ENCODE peak calls at places on chromosome 7, in six cellular contexts. One of them, this sample, is unnamed.

GRCh38 chr7:111911166-111911961 is 294.8 kb downstream of the DOCK4 start:
- ATAC-seq in gastroesophageal sphincter: no peak
- ATAC-seq in stimulated activated effector memory CD8-positive, alpha-beta T cell treated with anti-CD3 and anti-CD28 coated beads, Interleukin-12 subunit alpha, Interleukin-12 subunit beta, amount 100 ng/mL, for 72 hours: no peak
- ATAC-seq in GM12878: no peak
- ATAC-seq in activated CD8-positive, alpha-beta T cell treated with anti-CD3 and anti-CD28 coated beads for 36 hours: no peak
- ATAC-seq in A549: no peak
- ATAC-seq in this sample: no peak

GRCh38 chr7:107027208-107027607 is 17.3 kb upstream of the PRKAR2B start:
- ATAC-seq in A549: no peak
- ATAC-seq in stimulated activated effector memory CD8-positive, alpha-beta T cell treated with anti-CD3 and anti-CD28 coated beads, Interleukin-12 subunit alpha, Interleukin-12 subunit beta, amount 100 ng/mL, for 72 hours: no peak
- ATAC-seq in GM12878: no peak
- ATAC-seq in activated CD8-positive, alpha-beta T cell treated with anti-CD3 and anti-CD28 coated beads for 36 hours: no peak
- ATAC-seq in gastroesophageal sphincter: no peak
- ATAC-seq in this sample: no peak

GRCh38 chr7:27202018-27202740 is 2.3 kb upstream of the HOXA13 start:
- ATAC-seq in GM12878: no peak
- ATAC-seq in gastroesophageal sphincter: no peak
- ATAC-seq in A549: no peak
- ATAC-seq in activated CD8-positive, alpha-beta T cell treated with anti-CD3 and anti-CD28 coated beads for 36 hours: no peak
- ATAC-seq in stimulated activated effector memory CD8-positive, alpha-beta T cell treated with anti-CD3 and anti-CD28 coated beads, Interleukin-12 subunit alpha, Interleukin-12 subunit beta, amount 100 ng/mL, for 72 hours: no peak
- ATAC-seq in this sample: no peak

GRCh38 chr7:47460251-47460989 is 121.5 kb downstream of the TNS3 start:
- ATAC-seq in stimulated activated effector memory CD8-positive, alpha-beta T cell treated with anti-CD3 and anti-CD28 coated beads, Interleukin-12 subunit alpha, Interleukin-12 subunit beta, amount 100 ng/mL, for 72 hours: no peak
- ATAC-seq in gastroesophageal sphincter: peak
- ATAC-seq in activated CD8-positive, alpha-beta T cell treated with anti-CD3 and anti-CD28 coated beads for 36 hours: no peak
- ATAC-seq in A549: no peak
- ATAC-seq in GM12878: no peak
- ATAC-seq in this sample: no peak

GRCh38 chr7:27576360-27576944 is 86.2 kb downstream of the HIBADH start:
- ATAC-seq in stimulated activated effector memory CD8-positive, alpha-beta T cell treated with anti-CD3 and anti-CD28 coated beads, Interleukin-12 subunit alpha, Interleukin-12 subunit beta, amount 100 ng/mL, for 72 hours: no peak
- ATAC-seq in A549: peak
- ATAC-seq in GM12878: peak
- ATAC-seq in activated CD8-positive, alpha-beta T cell treated with anti-CD3 and anti-CD28 coated beads for 36 hours: no peak
- ATAC-seq in gastroesophageal sphincter: no peak
- ATAC-seq in this sample: no peak

GRCh38 chr7:14420768-14421167 is 431.3 kb upstream of the ETV1 start:
- ATAC-seq in gastroesophageal sphincter: no peak
- ATAC-seq in stimulated activated effector memory CD8-positive, alpha-beta T cell treated with anti-CD3 and anti-CD28 coated beads, Interleukin-12 subunit alpha, Interleukin-12 subunit beta, amount 100 ng/mL, for 72 hours: no peak
- ATAC-seq in GM12878: peak
- ATAC-seq in A549: no peak
- ATAC-seq in activated CD8-positive, alpha-beta T cell treated with anti-CD3 and anti-CD28 coated beads for 36 hours: no peak
- ATAC-seq in this sample: no peak

GRCh38 chr7:66720571-66720970 is 20.0 kb upstream of the RABGEF1 start:
- ATAC-seq in A549: no peak
- ATAC-seq in stimulated activated effector memory CD8-positive, alpha-beta T cell treated with anti-CD3 and anti-CD28 coated beads, Interleukin-12 subunit alpha, Interleukin-12 subunit beta, amount 100 ng/mL, for 72 hours: no peak
- ATAC-seq in activated CD8-positive, alpha-beta T cell treated with anti-CD3 and anti-CD28 coated beads for 36 hours: no peak
- ATAC-seq in GM12878: no peak
- ATAC-seq in gastroesophageal sphincter: no peak
- ATAC-seq in this sample: no peak

GRCh38 chr7:70838292-70838907 is 293.5 kb upstream of the GALNT17 start:
- ATAC-seq in activated CD8-positive, alpha-beta T cell treated with anti-CD3 and anti-CD28 coated beads for 36 hours: no peak
- ATAC-seq in gastroesophageal sphincter: no peak
- ATAC-seq in stimulated activated effector memory CD8-positive, alpha-beta T cell treated with anti-CD3 and anti-CD28 coated beads, Interleukin-12 subunit alpha, Interleukin-12 subunit beta, amount 100 ng/mL, for 72 hours: no peak
- ATAC-seq in GM12878: no peak
- ATAC-seq in A549: no peak
- ATAC-seq in this sample: no peak

GRCh38 chr7:27945356-27945755 is 205.4 kb downstream of the TAX1BP1 start:
- ATAC-seq in activated CD8-positive, alpha-beta T cell treated with anti-CD3 and anti-CD28 coated beads for 36 hours: no peak
- ATAC-seq in stimulated activated effector memory CD8-positive, alpha-beta T cell treated with anti-CD3 and anti-CD28 coated beads, Interleukin-12 subunit alpha, Interleukin-12 subunit beta, amount 100 ng/mL, for 72 hours: no peak
- ATAC-seq in A549: no peak
- ATAC-seq in GM12878: no peak
- ATAC-seq in gastroesophageal sphincter: no peak
- ATAC-seq in this sample: no peak

GRCh38 chr7:101770466-101770865 is 47.0 kb upstream of the CUX1 start:
- ATAC-seq in activated CD8-positive, alpha-beta T cell treated with anti-CD3 and anti-CD28 coated beads for 36 hours: no peak
- ATAC-seq in GM12878: no peak
- ATAC-seq in gastroesophageal sphincter: no peak
- ATAC-seq in stimulated activated effector memory CD8-positive, alpha-beta T cell treated with anti-CD3 and anti-CD28 coated beads, Interleukin-12 subunit alpha, Interleukin-12 subunit beta, amount 100 ng/mL, for 72 hours: no peak
- ATAC-seq in A549: no peak
- ATAC-seq in this sample: no peak

GRCh38 chr7:92423646-92424045 is 23.6 kb upstream of the GATAD1 start:
- ATAC-seq in A549: no peak
- ATAC-seq in stimulated activated effector memory CD8-positive, alpha-beta T cell treated with anti-CD3 and anti-CD28 coated beads, Interleukin-12 subunit alpha, Interleukin-12 subunit beta, amount 100 ng/mL, for 72 hours: peak
- ATAC-seq in gastroesophageal sphincter: no peak
- ATAC-seq in GM12878: peak
- ATAC-seq in activated CD8-positive, alpha-beta T cell treated with anti-CD3 and anti-CD28 coated beads for 36 hours: no peak
- ATAC-seq in this sample: no peak

GRCh38 chr7:155198901-155199845 is 98.5 kb upstream of the INSIG1 start:
- ATAC-seq in GM12878: peak
- ATAC-seq in stimulated activated effector memory CD8-positive, alpha-beta T cell treated with anti-CD3 and anti-CD28 coated beads, Interleukin-12 subunit alpha, Interleukin-12 subunit beta, amount 100 ng/mL, for 72 hours: peak
- ATAC-seq in activated CD8-positive, alpha-beta T cell treated with anti-CD3 and anti-CD28 coated beads for 36 hours: peak
- ATAC-seq in gastroesophageal sphincter: no peak
- ATAC-seq in A549: peak
- ATAC-seq in this sample: peak

GRCh38 chr7:143285454-143285756 is 647 bp downstream of the TMEM139 start:
- ATAC-seq in GM12878: no peak
- ATAC-seq in stimulated activated effector memory CD8-positive, alpha-beta T cell treated with anti-CD3 and anti-CD28 coated beads, Interleukin-12 subunit alpha, Interleukin-12 subunit beta, amount 100 ng/mL, for 72 hours: no peak
- ATAC-seq in activated CD8-positive, alpha-beta T cell treated with anti-CD3 and anti-CD28 coated beads for 36 hours: no peak
- ATAC-seq in gastroesophageal sphincter: no peak
- ATAC-seq in A549: peak
- ATAC-seq in this sample: no peak

GRCh38 chr7:100160067-100160466 is 1.5 kb upstream of the TRAPPC14 start:
- ATAC-seq in activated CD8-positive, alpha-beta T cell treated with anti-CD3 and anti-CD28 coated beads for 36 hours: no peak
- ATAC-seq in A549: no peak
- ATAC-seq in gastroesophageal sphincter: no peak
- ATAC-seq in stimulated activated effector memory CD8-positive, alpha-beta T cell treated with anti-CD3 and anti-CD28 coated beads, Interleukin-12 subunit alpha, Interleukin-12 subunit beta, amount 100 ng/mL, for 72 hours: no peak
- ATAC-seq in GM12878: no peak
- ATAC-seq in this sample: no peak

GRCh38 chr7:140074780-140075179 is 12.0 kb upstream of the PARP12 start:
- ATAC-seq in stimulated activated effector memory CD8-positive, alpha-beta T cell treated with anti-CD3 and anti-CD28 coated beads, Interleukin-12 subunit alpha, Interleukin-12 subunit beta, amount 100 ng/mL, for 72 hours: no peak
- ATAC-seq in activated CD8-positive, alpha-beta T cell treated with anti-CD3 and anti-CD28 coated beads for 36 hours: no peak
- ATAC-seq in gastroesophageal sphincter: no peak
- ATAC-seq in A549: no peak
- ATAC-seq in GM12878: no peak
- ATAC-seq in this sample: no peak

GRCh38 chr7:135283959-135284638 is 50.5 kb downstream of the STRA8 start:
- ATAC-seq in A549: no peak
- ATAC-seq in activated CD8-positive, alpha-beta T cell treated with anti-CD3 and anti-CD28 coated beads for 36 hours: no peak
- ATAC-seq in GM12878: no peak
- ATAC-seq in stimulated activated effector memory CD8-positive, alpha-beta T cell treated with anti-CD3 and anti-CD28 coated beads, Interleukin-12 subunit alpha, Interleukin-12 subunit beta, amount 100 ng/mL, for 72 hours: no peak
- ATAC-seq in gastroesophageal sphincter: no peak
- ATAC-seq in this sample: no peak

GRCh38 chr7:152342796-152343195 is 93.0 kb downstream of the KMT2C start:
- ATAC-seq in A549: no peak
- ATAC-seq in GM12878: no peak
- ATAC-seq in stimulated activated effector memory CD8-positive, alpha-beta T cell treated with anti-CD3 and anti-CD28 coated beads, Interleukin-12 subunit alpha, Interleukin-12 subunit beta, amount 100 ng/mL, for 72 hours: no peak
- ATAC-seq in activated CD8-positive, alpha-beta T cell treated with anti-CD3 and anti-CD28 coated beads for 36 hours: no peak
- ATAC-seq in gastroesophageal sphincter: no peak
- ATAC-seq in this sample: no peak

GRCh38 chr7:93973134-93973533 is 31.0 kb downstream of the BET1 start:
- ATAC-seq in GM12878: no peak
- ATAC-seq in activated CD8-positive, alpha-beta T cell treated with anti-CD3 and anti-CD28 coated beads for 36 hours: no peak
- ATAC-seq in gastroesophageal sphincter: no peak
- ATAC-seq in stimulated activated effector memory CD8-positive, alpha-beta T cell treated with anti-CD3 and anti-CD28 coated beads, Interleukin-12 subunit alpha, Interleukin-12 subunit beta, amount 100 ng/mL, for 72 hours: no peak
- ATAC-seq in A549: no peak
- ATAC-seq in this sample: no peak

GRCh38 chr7:148275359-148275890 is 315.1 kb upstream of the C7orf33 start:
- ATAC-seq in gastroesophageal sphincter: no peak
- ATAC-seq in GM12878: no peak
- ATAC-seq in activated CD8-positive, alpha-beta T cell treated with anti-CD3 and anti-CD28 coated beads for 36 hours: no peak
- ATAC-seq in A549: no peak
- ATAC-seq in stimulated activated effector memory CD8-positive, alpha-beta T cell treated with anti-CD3 and anti-CD28 coated beads, Interleukin-12 subunit alpha, Interleukin-12 subunit beta, amount 100 ng/mL, for 72 hours: no peak
- ATAC-seq in this sample: no peak

GRCh38 chr7:80499350-80499955 is 12.4 kb downstream of the GNAT3 start:
- ATAC-seq in activated CD8-positive, alpha-beta T cell treated with anti-CD3 and anti-CD28 coated beads for 36 hours: no peak
- ATAC-seq in A549: peak
- ATAC-seq in GM12878: no peak
- ATAC-seq in gastroesophageal sphincter: peak
- ATAC-seq in stimulated activated effector memory CD8-positive, alpha-beta T cell treated with anti-CD3 and anti-CD28 coated beads, Interleukin-12 subunit alpha, Interleukin-12 subunit beta, amount 100 ng/mL, for 72 hours: no peak
- ATAC-seq in this sample: no peak

GRCh38 chr7:112080441-112080840 is 125.8 kb downstream of the DOCK4 start:
- ATAC-seq in GM12878: peak
- ATAC-seq in activated CD8-positive, alpha-beta T cell treated with anti-CD3 and anti-CD28 coated beads for 36 hours: no peak
- ATAC-seq in gastroesophageal sphincter: peak
- ATAC-seq in stimulated activated effector memory CD8-positive, alpha-beta T cell treated with anti-CD3 and anti-CD28 coated beads, Interleukin-12 subunit alpha, Interleukin-12 subunit beta, amount 100 ng/mL, for 72 hours: peak
- ATAC-seq in A549: peak
- ATAC-seq in this sample: peak

GRCh38 chr7:112649560-112649959 is 140.6 kb downstream of the TMEM168 start:
- ATAC-seq in activated CD8-positive, alpha-beta T cell treated with anti-CD3 and anti-CD28 coated beads for 36 hours: no peak
- ATAC-seq in A549: no peak
- ATAC-seq in GM12878: no peak
- ATAC-seq in stimulated activated effector memory CD8-positive, alpha-beta T cell treated with anti-CD3 and anti-CD28 coated beads, Interleukin-12 subunit alpha, Interleukin-12 subunit beta, amount 100 ng/mL, for 72 hours: no peak
- ATAC-seq in gastroesophageal sphincter: no peak
- ATAC-seq in this sample: no peak

GRCh38 chr7:105224884-105225651 is 163.7 kb downstream of the SRPK2 start:
- ATAC-seq in A549: peak
- ATAC-seq in gastroesophageal sphincter: peak
- ATAC-seq in GM12878: peak
- ATAC-seq in stimulated activated effector memory CD8-positive, alpha-beta T cell treated with anti-CD3 and anti-CD28 coated beads, Interleukin-12 subunit alpha, Interleukin-12 subunit beta, amount 100 ng/mL, for 72 hours: peak
- ATAC-seq in activated CD8-positive, alpha-beta T cell treated with anti-CD3 and anti-CD28 coated beads for 36 hours: peak
- ATAC-seq in this sample: peak

GRCh38 chr7:47435889-47436312 is 146.0 kb downstream of the TNS3 start:
- ATAC-seq in A549: peak
- ATAC-seq in activated CD8-positive, alpha-beta T cell treated with anti-CD3 and anti-CD28 coated beads for 36 hours: no peak
- ATAC-seq in gastroesophageal sphincter: peak
- ATAC-seq in GM12878: peak
- ATAC-seq in stimulated activated effector memory CD8-positive, alpha-beta T cell treated with anti-CD3 and anti-CD28 coated beads, Interleukin-12 subunit alpha, Interleukin-12 subunit beta, amount 100 ng/mL, for 72 hours: no peak
- ATAC-seq in this sample: peak

GRCh38 chr7:140454657-140455015 is 24.7 kb downstream of the MKRN1 start:
- ATAC-seq in activated CD8-positive, alpha-beta T cell treated with anti-CD3 and anti-CD28 coated beads for 36 hours: no peak
- ATAC-seq in A549: no peak
- ATAC-seq in gastroesophageal sphincter: no peak
- ATAC-seq in GM12878: no peak
- ATAC-seq in stimulated activated effector memory CD8-positive, alpha-beta T cell treated with anti-CD3 and anti-CD28 coated beads, Interleukin-12 subunit alpha, Interleukin-12 subunit beta, amount 100 ng/mL, for 72 hours: peak
- ATAC-seq in this sample: no peak

GRCh38 chr7:50307368-50308012 is 3.0 kb downstream of the IKZF1 start:
- ATAC-seq in GM12878: peak
- ATAC-seq in stimulated activated effector memory CD8-positive, alpha-beta T cell treated with anti-CD3 and anti-CD28 coated beads, Interleukin-12 subunit alpha, Interleukin-12 subunit beta, amount 100 ng/mL, for 72 hours: peak
- ATAC-seq in activated CD8-positive, alpha-beta T cell treated with anti-CD3 and anti-CD28 coated beads for 36 hours: peak
- ATAC-seq in A549: no peak
- ATAC-seq in gastroesophageal sphincter: no peak
- ATAC-seq in this sample: peak

GRCh38 chr7:152522551-152522950 is 86.7 kb upstream of the KMT2C start:
- ATAC-seq in GM12878: no peak
- ATAC-seq in A549: no peak
- ATAC-seq in activated CD8-positive, alpha-beta T cell treated with anti-CD3 and anti-CD28 coated beads for 36 hours: no peak
- ATAC-seq in stimulated activated effector memory CD8-positive, alpha-beta T cell treated with anti-CD3 and anti-CD28 coated beads, Interleukin-12 subunit alpha, Interleukin-12 subunit beta, amount 100 ng/mL, for 72 hours: no peak
- ATAC-seq in gastroesophageal sphincter: no peak
- ATAC-seq in this sample: no peak

GRCh38 chr7:17774248-17774647 is 166.0 kb downstream of the SNX13 start:
- ATAC-seq in activated CD8-positive, alpha-beta T cell treated with anti-CD3 and anti-CD28 coated beads for 36 hours: no peak
- ATAC-seq in stimulated activated effector memory CD8-positive, alpha-beta T cell treated with anti-CD3 and anti-CD28 coated beads, Interleukin-12 subunit alpha, Interleukin-12 subunit beta, amount 100 ng/mL, for 72 hours: peak
- ATAC-seq in A549: peak
- ATAC-seq in GM12878: peak
- ATAC-seq in gastroesophageal sphincter: no peak
- ATAC-seq in this sample: no peak

GRCh38 chr7:28755255-28755654 is 202.9 kb downstream of the TRIL start:
- ATAC-seq in stimulated activated effector memory CD8-positive, alpha-beta T cell treated with anti-CD3 and anti-CD28 coated beads, Interleukin-12 subunit alpha, Interleukin-12 subunit beta, amount 100 ng/mL, for 72 hours: no peak
- ATAC-seq in GM12878: no peak
- ATAC-seq in activated CD8-positive, alpha-beta T cell treated with anti-CD3 and anti-CD28 coated beads for 36 hours: no peak
- ATAC-seq in A549: no peak
- ATAC-seq in gastroesophageal sphincter: peak
- ATAC-seq in this sample: no peak

GRCh38 chr7:344608-344994 is 54.6 kb downstream of the FOXL3 start:
- ATAC-seq in GM12878: no peak
- ATAC-seq in activated CD8-positive, alpha-beta T cell treated with anti-CD3 and anti-CD28 coated beads for 36 hours: no peak
- ATAC-seq in gastroesophageal sphincter: no peak
- ATAC-seq in stimulated activated effector memory CD8-positive, alpha-beta T cell treated with anti-CD3 and anti-CD28 coated beads, Interleukin-12 subunit alpha, Interleukin-12 subunit beta, amount 100 ng/mL, for 72 hours: no peak
- ATAC-seq in A549: no peak
- ATAC-seq in this sample: no peak

GRCh38 chr7:41003031-41003925 is 699.6 kb downstream of the INHBA start:
- ATAC-seq in gastroesophageal sphincter: no peak
- ATAC-seq in GM12878: peak
- ATAC-seq in A549: no peak
- ATAC-seq in activated CD8-positive, alpha-beta T cell treated with anti-CD3 and anti-CD28 coated beads for 36 hours: no peak
- ATAC-seq in stimulated activated effector memory CD8-positive, alpha-beta T cell treated with anti-CD3 and anti-CD28 coated beads, Interleukin-12 subunit alpha, Interleukin-12 subunit beta, amount 100 ng/mL, for 72 hours: no peak
- ATAC-seq in this sample: no peak

GRCh38 chr7:102181517-102181916 is 105.2 kb upstream of the SH2B2 start:
- ATAC-seq in stimulated activated effector memory CD8-positive, alpha-beta T cell treated with anti-CD3 and anti-CD28 coated beads, Interleukin-12 subunit alpha, Interleukin-12 subunit beta, amount 100 ng/mL, for 72 hours: no peak
- ATAC-seq in gastroesophageal sphincter: no peak
- ATAC-seq in activated CD8-positive, alpha-beta T cell treated with anti-CD3 and anti-CD28 coated beads for 36 hours: no peak
- ATAC-seq in GM12878: no peak
- ATAC-seq in A549: no peak
- ATAC-seq in this sample: no peak

GRCh38 chr7:229184-229964 is 37.0 kb downstream of the FAM20C start:
- ATAC-seq in stimulated activated effector memory CD8-positive, alpha-beta T cell treated with anti-CD3 and anti-CD28 coated beads, Interleukin-12 subunit alpha, Interleukin-12 subunit beta, amount 100 ng/mL, for 72 hours: no peak
- ATAC-seq in GM12878: no peak
- ATAC-seq in activated CD8-positive, alpha-beta T cell treated with anti-CD3 and anti-CD28 coated beads for 36 hours: no peak
- ATAC-seq in A549: no peak
- ATAC-seq in gastroesophageal sphincter: peak
- ATAC-seq in this sample: no peak

GRCh38 chr7:80623465-80624252 is 14.8 kb upstream of the CD36 start:
- ATAC-seq in A549: peak
- ATAC-seq in activated CD8-positive, alpha-beta T cell treated with anti-CD3 and anti-CD28 coated beads for 36 hours: no peak
- ATAC-seq in gastroesophageal sphincter: no peak
- ATAC-seq in stimulated activated effector memory CD8-positive, alpha-beta T cell treated with anti-CD3 and anti-CD28 coated beads, Interleukin-12 subunit alpha, Interleukin-12 subunit beta, amount 100 ng/mL, for 72 hours: no peak
- ATAC-seq in GM12878: no peak
- ATAC-seq in this sample: no peak

GRCh38 chr7:1298938-1299885 is 66.5 kb downstream of the UNCX start:
- ATAC-seq in A549: peak
- ATAC-seq in activated CD8-positive, alpha-beta T cell treated with anti-CD3 and anti-CD28 coated beads for 36 hours: no peak
- ATAC-seq in stimulated activated effector memory CD8-positive, alpha-beta T cell treated with anti-CD3 and anti-CD28 coated beads, Interleukin-12 subunit alpha, Interleukin-12 subunit beta, amount 100 ng/mL, for 72 hours: peak
- ATAC-seq in GM12878: no peak
- ATAC-seq in gastroesophageal sphincter: no peak
- ATAC-seq in this sample: no peak

This sample was measured in stimulated activated memory B cell treated with anti-CD40 and anti-IgM and Interleukin-4, amounts not matched to agents 10 μg/mL and 1 μg/mL and 100 μg/mL, for 72 hours.